ENCODE peak calls at places on chromosome 22, in four cellular contexts. One of them, this sample, is unnamed.
A peak's percentile ranks its signal among the peaks of the same experiment; 100 is the strongest.

GRCh38 chr22:41504397-41504796 is 35.5 kb downstream of the ACO2 start:
- DNase-seq in psoas muscle: peak; percentile 78
- DNase-seq in Karpas-422: peak; percentile 96
- DNase-seq in iris pigment epithelial cell: no peak
- DNase-seq in this sample: no peak

GRCh38 chr22:23632178-23632577 is at the start of gene DRICH1:
- DNase-seq in psoas muscle: no peak
- DNase-seq in Karpas-422: no peak
- DNase-seq in iris pigment epithelial cell: no peak
- DNase-seq in this sample: no peak

GRCh38 chr22:22800716-22801115 is 86.9 kb upstream of the IGLL5 start:
- DNase-seq in psoas muscle: peak; percentile 43
- DNase-seq in Karpas-422: no peak
- DNase-seq in iris pigment epithelial cell: peak; percentile 3
- DNase-seq in this sample: no peak

GRCh38 chr22:32810241-32811133 is 9.0 kb downstream of the TIMP3 start:
- DNase-seq in psoas muscle: no peak
- DNase-seq in Karpas-422: no peak
- DNase-seq in iris pigment epithelial cell: peak; percentile 58
- DNase-seq in this sample: no peak

GRCh38 chr22:42930810-42931420 is 73.8 kb upstream of the ARFGAP3 start:
- DNase-seq in psoas muscle: peak; percentile 39
- DNase-seq in Karpas-422: no peak
- DNase-seq in iris pigment epithelial cell: peak; percentile 50
- DNase-seq in this sample: no peak

GRCh38 chr22:40718250-40719204 is 39.2 kb downstream of the MCHR1 start:
- DNase-seq in psoas muscle: no peak
- DNase-seq in Karpas-422: no peak
- DNase-seq in iris pigment epithelial cell: no peak
- DNase-seq in this sample: no peak

GRCh38 chr22:46107089-46107664 is 43.1 kb upstream of the PPARA start:
- DNase-seq in psoas muscle: peak; percentile 76
- DNase-seq in Karpas-422: no peak
- DNase-seq in iris pigment epithelial cell: no peak
- DNase-seq in this sample: no peak

GRCh38 chr22:37267661-37268413 is 14.5 kb upstream of the CYTH4 start:
- DNase-seq in psoas muscle: no peak
- DNase-seq in Karpas-422: no peak
- DNase-seq in iris pigment epithelial cell: peak; percentile 18
- DNase-seq in this sample: no peak

GRCh38 chr22:28750471-28750881 is 8.6 kb downstream of the HSCB start:
- DNase-seq in psoas muscle: no peak
- DNase-seq in Karpas-422: no peak
- DNase-seq in iris pigment epithelial cell: peak; percentile 92
- DNase-seq in this sample: no peak

GRCh38 chr22:35961480-35961902 is 67.1 kb downstream of the RBFOX2 start:
- DNase-seq in psoas muscle: peak; percentile 19
- DNase-seq in Karpas-422: no peak
- DNase-seq in iris pigment epithelial cell: peak; percentile 51
- DNase-seq in this sample: no peak

GRCh38 chr22:41308054-41308453 is 6.7 kb downstream of the ZC3H7B start:
- DNase-seq in psoas muscle: peak; percentile 40
- DNase-seq in Karpas-422: no peak
- DNase-seq in iris pigment epithelial cell: peak; percentile 63
- DNase-seq in this sample: no peak

GRCh38 chr22:48079505-48080295 is 1317.2 kb downstream of the TBC1D22A start:
- DNase-seq in psoas muscle: no peak
- DNase-seq in Karpas-422: no peak
- DNase-seq in iris pigment epithelial cell: no peak
- DNase-seq in this sample: no peak

GRCh38 chr22:17578129-17578754 is 14.9 kb downstream of the SLC25A18 start:
- DNase-seq in psoas muscle: peak; percentile 69
- DNase-seq in Karpas-422: no peak
- DNase-seq in iris pigment epithelial cell: peak; percentile 57
- DNase-seq in this sample: peak; percentile 59

GRCh38 chr22:49724030-49724892 is 103.4 kb downstream of the BRD1 start:
- DNase-seq in psoas muscle: no peak
- DNase-seq in Karpas-422: no peak
- DNase-seq in iris pigment epithelial cell: no peak
- DNase-seq in this sample: no peak

GRCh38 chr22:44369916-44370804 is 57.4 kb upstream of the SHISAL1 start:
- DNase-seq in psoas muscle: no peak
- DNase-seq in Karpas-422: no peak
- DNase-seq in iris pigment epithelial cell: no peak
- DNase-seq in this sample: no peak

GRCh38 chr22:44108806-44109385 is 71.8 kb upstream of the PARVG start:
- DNase-seq in psoas muscle: no peak
- DNase-seq in Karpas-422: no peak
- DNase-seq in iris pigment epithelial cell: no peak
- DNase-seq in this sample: no peak

GRCh38 chr22:47567741-47568140 is 805.3 kb downstream of the TBC1D22A start:
- DNase-seq in psoas muscle: no peak
- DNase-seq in Karpas-422: no peak
- DNase-seq in iris pigment epithelial cell: no peak
- DNase-seq in this sample: no peak

GRCh38 chr22:36449776-36450175 is 31.7 kb downstream of the TXN2 start:
- DNase-seq in psoas muscle: no peak
- DNase-seq in Karpas-422: no peak
- DNase-seq in iris pigment epithelial cell: no peak
- DNase-seq in this sample: no peak

GRCh38 chr22:44462246-44463015 is 35.6 kb downstream of the RTL6 start:
- DNase-seq in psoas muscle: no peak
- DNase-seq in Karpas-422: no peak
- DNase-seq in iris pigment epithelial cell: no peak
- DNase-seq in this sample: no peak

GRCh38 chr22:47835726-47836125 is 1073.3 kb downstream of the TBC1D22A start:
- DNase-seq in psoas muscle: no peak
- DNase-seq in Karpas-422: no peak
- DNase-seq in iris pigment epithelial cell: peak; percentile 82
- DNase-seq in this sample: no peak

GRCh38 chr22:44146088-44146861 is 34.5 kb upstream of the PARVG start:
- DNase-seq in psoas muscle: no peak
- DNase-seq in Karpas-422: no peak
- DNase-seq in iris pigment epithelial cell: no peak
- DNase-seq in this sample: no peak

GRCh38 chr22:19143967-19144400 is 467 bp downstream of the ESS2 start:
- DNase-seq in psoas muscle: no peak
- DNase-seq in Karpas-422: peak; percentile 71
- DNase-seq in iris pigment epithelial cell: peak; percentile 27
- DNase-seq in this sample: no peak

GRCh38 chr22:27581688-27582087 is 219.9 kb downstream of the MN1 start:
- DNase-seq in psoas muscle: peak; percentile 85
- DNase-seq in Karpas-422: no peak
- DNase-seq in iris pigment epithelial cell: no peak
- DNase-seq in this sample: no peak

GRCh38 chr22:35315141-35315854 is 15.6 kb downstream of the TOM1 start:
- DNase-seq in psoas muscle: peak; percentile 74
- DNase-seq in Karpas-422: no peak
- DNase-seq in iris pigment epithelial cell: no peak
- DNase-seq in this sample: no peak

GRCh38 chr22:20298803-20299735 is 20.8 kb downstream of the DGCR6L start:
- DNase-seq in psoas muscle: peak; percentile 81
- DNase-seq in Karpas-422: peak; percentile 92
- DNase-seq in iris pigment epithelial cell: peak; percentile 83
- DNase-seq in this sample: peak; percentile 38

This sample was measured in LNCaP clone FGC.